ENCODE peak calls at places on chromosomes 5 and 9, in ten cellular contexts. C is SK-N-SH, D is stomach, G is left ventricle myocardium inferior, W is tibial nerve, J is PC-3, X is psoas muscle, K is mesenchymal stem cell, M is GM12878, L is mammary epithelial cell. S is an unnamed sample. For H3K27me3 and H3K36me3, the result is how much of the 10 kb centered on the place peaks cover.

GRCh38 chr9:112487008-112487798 is 576 bp downstream of the KIAA1958 start:
- DNase-seq in X (peak), J (peak), G (peak), W (no peak), K (peak), M (no peak), L (peak), C (peak), D (peak), S (peak)

GRCh38 chr9:132242621-132243155 is 80.8 kb downstream of the NTNG2 start:
- DNase-seq in L (no peak), J (no peak), G (no peak), C (no peak), M (no peak), D (no peak), X (peak), W (no peak), K (peak), S (peak)

GRCh38 chr5:51632794-51633193 is 249.5 kb downstream of the ISL1 start:
- DNase-seq in G (no peak), K (no peak), W (no peak), D (peak), J (peak), M (no peak), C (no peak), X (no peak), L (no peak), S (no peak)

GRCh38 chr5:150567031-150567680 is 59.2 kb downstream of the NDST1 start:
- DNase-seq in L (peak), J (no peak), X (no peak), C (no peak), G (no peak), D (no peak), W (no peak), K (peak), M (no peak), S (no peak)

GRCh38 chr9:70668751-70669150 is 254.3 kb upstream of the KLF9 start:
- DNase-seq in J (no peak), G (no peak), C (no peak), L (peak), W (no peak), D (no peak), K (no peak), X (no peak), M (no peak), S (no peak)

GRCh38 chr5:91119941-91120850 is 262.9 kb downstream of the ARRDC3 start:
- DNase-seq in X (peak), G (no peak), L (no peak), W (no peak), C (no peak), M (no peak), J (no peak), D (no peak), K (no peak), S (no peak)

GRCh38 chr5:57335092-57335491 is 147.5 kb downstream of the ACTBL2 start:
- DNase-seq in G (no peak), W (no peak), L (peak), C (no peak), D (no peak), M (no peak), X (no peak), K (peak), J (peak), S (no peak)

GRCh38 chr9:82808478-82808877 is 254.5 kb downstream of the RASEF start:
- DNase-seq in K (no peak), L (no peak), D (no peak), G (no peak), W (no peak), C (no peak), X (no peak), J (no peak), M (no peak), S (no peak)

GRCh38 chr5:54573783-54574485 is 56.4 kb downstream of the SNX18 start:
- DNase-seq in J (no peak), W (no peak), G (no peak), C (no peak), D (no peak), M (no peak), K (no peak), L (no peak), X (no peak), S (no peak)

GRCh38 chr9:98316445-98317133 is 61.1 kb upstream of the TBC1D2 start:
- DNase-seq in C (no peak), L (no peak), W (no peak), M (no peak), K (no peak), D (no peak), G (no peak), J (no peak), X (no peak), S (no peak)

GRCh38 chr9:113369583-113370140 is 7.1 kb downstream of the HDHD3 start:
- DNase-seq in C (no peak), K (no peak), D (peak), M (no peak), X (no peak), G (no peak), L (no peak), J (no peak), W (no peak), S (peak)

GRCh38 chr5:147534172-147534951 is 24.5 kb upstream of the DPYSL3 start:
- DNase-seq in W (no peak), D (no peak), C (no peak), G (no peak), X (no peak), L (no peak), M (no peak), K (peak), J (no peak), S (no peak)

GRCh38 chr5:2946315-2946714 is 194.8 kb upstream of the IRX2 start:
- DNase-seq in C (no peak), L (no peak), M (no peak), X (no peak), K (no peak), J (no peak), G (no peak), W (no peak), D (no peak), S (no peak)

GRCh38 chr5:15579193-15579990 is 79.4 kb downstream of the FBXL7 start:
- DNase-seq in M (no peak), G (no peak), D (no peak), C (peak), X (no peak), L (no peak), J (no peak), W (no peak), K (no peak), S (no peak)

GRCh38 chr5:112597831-112598230 is 139.9 kb upstream of the APC start:
- DNase-seq in D (no peak), L (no peak), M (no peak), G (no peak), K (no peak), J (no peak), W (no peak), X (no peak), C (no peak), S (no peak)
- H3K27me3 ChIP-seq in D (under half), L (under half), M (under half), G (under half), K (under half), J (under half), W (under half), X (under half), C (under half), S (under half)

DNA sequence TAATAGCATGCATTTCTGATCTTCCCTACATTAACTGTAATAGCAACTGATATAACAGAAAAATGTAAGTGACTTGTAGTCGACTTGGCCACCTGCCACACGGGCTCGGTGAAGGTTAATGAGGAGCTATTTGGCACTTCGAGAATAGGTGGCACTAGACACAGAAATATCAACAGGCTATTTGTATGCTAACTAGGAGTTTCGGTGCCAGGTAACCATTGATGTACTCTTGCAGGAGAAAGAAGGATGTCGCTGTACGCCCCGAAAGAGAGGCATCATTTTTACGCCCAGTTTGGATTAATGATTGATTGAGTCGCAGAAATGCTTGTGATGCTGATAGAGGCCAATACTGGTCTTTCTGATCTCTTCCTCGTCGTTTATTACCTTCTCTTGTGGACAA is 516 bp upstream of the DMRT2 start:
- DNase-seq in M (no peak), D (no peak), K (no peak), L (no peak), X (peak), W (no peak), J (no peak), G (no peak), C (no peak), S (no peak)
- H3K4me3 ChIP-seq in M (no peak), D (no peak), K (peak), L (no peak), X (peak), W (no peak), J (no peak), G (peak), C (no peak), S (no peak)

GRCh38 chr5:168219515-168220410 is 71.7 kb upstream of the WWC1 start:
- DNase-seq in W (no peak), K (peak), M (peak), D (peak), C (peak), J (peak), X (no peak), L (peak), G (no peak), S (peak)

GRCh38 chr5:168215646-168216045 is 75.8 kb upstream of the WWC1 start:
- DNase-seq in K (no peak), X (no peak), D (no peak), G (no peak), J (no peak), L (no peak), W (no peak), M (no peak), C (no peak), S (peak)

GRCh38 chr5:168217497-168217896 is 73.9 kb upstream of the WWC1 start:
- DNase-seq in L (no peak), G (no peak), C (no peak), D (no peak), K (no peak), W (no peak), M (no peak), J (no peak), X (no peak), S (no peak)

GRCh38 chr5:168216989-168217388 is 74.5 kb upstream of the WWC1 start:
- DNase-seq in G (no peak), L (no peak), W (no peak), D (no peak), K (no peak), J (no peak), M (no peak), X (no peak), C (no peak), S (no peak)

GRCh38 chr5:168218746-168219145 is 72.7 kb upstream of the WWC1 start:
- DNase-seq in W (no peak), L (peak), K (no peak), M (no peak), D (no peak), J (peak), C (no peak), X (no peak), G (no peak), S (no peak)
- H3K36me3 ChIP-seq in W (under half), L (under half), K (under half), M (under half), D (under half), J (under half), C (under half), X (under half), G (under half), S (under half)

DNA sequence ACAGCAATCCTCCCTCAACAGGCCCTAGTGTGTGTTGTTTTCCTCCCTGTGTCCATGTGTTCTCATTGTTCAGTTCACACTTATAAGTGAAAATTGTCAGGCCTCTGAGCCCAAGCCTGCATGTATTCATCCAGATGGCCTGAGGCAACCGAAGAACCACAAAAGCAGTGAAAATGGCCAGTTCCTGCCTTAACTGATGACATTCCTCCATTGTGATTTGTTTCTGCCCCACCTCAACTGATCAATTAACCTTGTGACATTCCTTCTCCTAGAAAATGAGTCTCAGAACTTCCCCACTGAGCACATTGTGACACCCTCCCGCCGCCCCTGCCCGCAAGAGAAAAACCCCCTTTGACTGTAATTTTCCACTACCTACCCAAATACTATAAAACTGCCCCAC is 17.4 kb upstream of the TRPC7 start:
- DNase-seq in D (no peak), X (no peak), J (no peak), W (no peak), L (no peak), M (no peak), C (no peak), G (no peak), K (no peak), S (no peak)
- H3K27me3 ChIP-seq in D (under half), X (under half), J (under half), W (under half), L (under half), M (under half), C (under half), G (under half), K (under half), S (under half)

GRCh38 chr5:35881758-35882157 is 25.1 kb downstream of the IL7R start:
- DNase-seq in C (no peak), J (no peak), G (no peak), D (no peak), L (no peak), K (no peak), X (no peak), W (no peak), M (no peak), S (no peak)

GRCh38 chr5:35878079-35878478 is 21.4 kb downstream of the IL7R start:
- DNase-seq in X (no peak), J (no peak), C (no peak), K (no peak), D (no peak), L (no peak), M (no peak), G (no peak), W (no peak), S (no peak)

GRCh38 chr5:35879649-35880048 is 23.0 kb downstream of the IL7R start:
- DNase-seq in K (no peak), J (no peak), L (no peak), G (no peak), D (no peak), W (no peak), M (no peak), X (no peak), C (no peak), S (no peak)

GRCh38 chr5:35877655-35878054 is 21.0 kb downstream of the IL7R start:
- DNase-seq in G (no peak), X (no peak), L (no peak), J (no peak), K (peak), M (no peak), W (no peak), D (no peak), C (no peak), S (no peak)

GRCh38 chr5:35880166-35880565 is 23.5 kb downstream of the IL7R start:
- DNase-seq in L (no peak), X (no peak), W (no peak), D (no peak), G (no peak), K (no peak), M (no peak), C (no peak), J (no peak), S (no peak)
- H3K4me3 ChIP-seq in L (no peak), X (no peak), W (no peak), D (no peak), G (no peak), K (no peak), M (no peak), C (no peak), J (no peak), S (no peak)

DNA sequence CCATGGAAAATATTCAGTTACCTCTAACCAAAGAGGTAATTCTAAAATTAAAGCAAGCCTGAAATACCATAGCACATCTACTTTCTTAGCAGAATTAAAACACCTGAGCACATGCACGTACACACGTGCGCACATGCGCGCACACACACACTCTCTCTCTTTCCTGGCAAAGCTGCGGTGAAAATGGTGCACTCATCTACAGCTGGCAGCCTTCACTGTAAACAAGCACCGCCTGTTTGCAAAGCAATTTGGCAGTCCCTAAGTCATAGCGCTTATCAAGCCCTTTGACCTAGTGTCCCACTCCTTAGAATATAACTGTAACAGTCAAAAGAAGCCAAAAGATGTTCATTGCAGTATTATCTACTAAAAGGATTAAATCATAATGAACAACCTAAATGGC is 278.7 kb downstream of the DENND1A start:
- DNase-seq in K (no peak), C (no peak), L (no peak), M (no peak), D (peak), W (no peak), J (no peak), X (no peak), G (no peak), S (no peak)
- H3K36me3 ChIP-seq in K (under half), C (under half), L (under half), M (under half), D (under half), W (under half), J (under half), X (under half), G (under half), S (under half)